ENCODE peak calls at places on chromosome 3, in nine cellular contexts. W, P, M, B, J, U, H, D and G are unnamed samples.

GRCh38 chr3:193677734-193678133 is 84.7 kb downstream of the OPA1 start:
- DNase-seq in H (no peak), U (no peak), M (peak), J (no peak), B (no peak), P (no peak), W (no peak), D (peak), G (no peak)

GRCh38 chr3:193228206-193228605 is 12.8 kb upstream of the PLAAT1 start:
- DNase-seq in B (no peak), W (no peak), M (no peak), D (no peak), J (no peak), H (no peak), U (no peak), P (no peak), G (no peak)

GRCh38 chr3:79367066-79367465 is 400.7 kb downstream of the ROBO1 start:
- DNase-seq in W (no peak), B (peak), U (no peak), H (no peak), P (peak), M (peak), J (no peak), D (peak), G (no peak)

GRCh38 chr3:64445318-64446300 is 220.3 kb upstream of the PRICKLE2 start:
- DNase-seq in P (no peak), D (peak), M (no peak), B (no peak), W (no peak), U (peak), H (no peak), J (no peak), G (peak)

GRCh38 chr3:36993326-36994283 is at the start of gene MLH1:
- DNase-seq in W (peak), J (peak), U (peak), B (peak), M (peak), D (peak), H (peak), P (peak), G (peak)

GRCh38 chr3:184241141-184241446 is 7.7 kb downstream of the ALG3 start:
- DNase-seq in P (no peak), H (no peak), M (no peak), B (no peak), U (no peak), J (no peak), D (no peak), W (no peak), G (no peak)

GRCh38 chr3:177781686-177782161 is 584.4 kb upstream of the TBL1XR1 start:
- DNase-seq in W (no peak), U (peak), M (peak), H (no peak), D (peak), P (peak), J (no peak), B (peak), G (no peak)

GRCh38 chr3:175956964-175957363 is 1097.8 kb downstream of the NAALADL2 start:
- DNase-seq in J (no peak), D (peak), W (no peak), P (no peak), B (no peak), H (no peak), U (no peak), M (no peak), G (no peak)

GRCh38 chr3:152508705-152509104 is 240.0 kb downstream of the MBNL1 start:
- DNase-seq in J (peak), D (no peak), M (peak), P (peak), H (no peak), U (no peak), B (peak), W (no peak), G (no peak)

GRCh38 chr3:10371167-10371566 is 50.3 kb upstream of the SEC13 start:
- DNase-seq in B (peak), H (no peak), W (no peak), J (peak), P (peak), U (no peak), D (peak), M (peak), G (no peak)

GRCh38 chr3:188264231-188265213 is 110.6 kb downstream of the LPP start:
- DNase-seq in W (no peak), P (peak), M (peak), H (no peak), D (peak), B (peak), J (no peak), U (no peak), G (no peak)

GRCh38 chr3:186930143-186930638 is at the start of gene ST6GAL1:
- DNase-seq in H (peak), J (peak), W (peak), D (peak), B (peak), M (peak), P (peak), U (peak), G (peak)

GRCh38 chr3:60772584-60772983 is 478.7 kb downstream of the FHIT start:
- DNase-seq in M (no peak), P (no peak), U (no peak), W (no peak), B (no peak), J (no peak), H (no peak), D (no peak), G (no peak)

GRCh38 chr3:18086078-18086477 is 339.1 kb downstream of the SATB1 start:
- DNase-seq in B (no peak), W (no peak), P (no peak), J (no peak), U (no peak), D (no peak), H (no peak), M (no peak), G (no peak)

GRCh38 chr3:21407743-21408142 is 343.3 kb downstream of the ZNF385D start:
- DNase-seq in U (no peak), D (no peak), B (peak), P (peak), H (no peak), M (no peak), J (no peak), W (no peak), G (no peak)

GRCh38 chr3:140010391-140010790 is 75.4 kb downstream of the CLSTN2 start:
- DNase-seq in P (no peak), W (no peak), D (no peak), M (no peak), J (no peak), H (no peak), U (no peak), B (no peak), G (no peak)

GRCh38 chr3:182323126-182323727 is 470.1 kb upstream of the ATP11B start:
- DNase-seq in J (no peak), H (no peak), U (no peak), W (no peak), D (no peak), P (no peak), B (no peak), M (no peak), G (no peak)

GRCh38 chr3:152197451-152197850 is 71.3 kb upstream of the MBNL1 start:
- DNase-seq in P (peak), J (no peak), H (no peak), B (peak), U (no peak), M (peak), W (no peak), D (peak), G (no peak)

DNA sequence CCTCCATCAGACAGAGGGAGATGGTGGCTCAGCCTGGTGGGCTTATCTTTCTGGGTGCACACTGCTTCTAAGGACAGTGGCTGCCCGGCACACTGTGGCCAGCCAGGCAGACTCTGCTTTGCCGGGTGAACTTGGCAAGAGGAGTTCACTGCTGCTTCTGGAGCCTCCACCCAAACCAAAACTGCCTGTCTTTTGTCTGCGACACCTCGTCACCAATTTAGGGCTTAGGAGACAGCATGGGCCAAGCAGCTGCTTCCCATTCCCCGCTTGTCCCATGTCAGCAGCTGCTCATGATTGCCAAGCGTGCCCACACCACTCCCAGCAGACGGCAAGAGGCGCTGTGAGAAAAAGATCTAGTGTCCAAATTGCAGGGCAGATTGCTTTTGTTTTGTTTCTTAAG is 57.3 kb downstream of the LSM3 start:
- DNase-seq in M (no peak), U (no peak), D (no peak), B (no peak), H (no peak), W (no peak), J (no peak), P (no peak), G (no peak)
- TF ChIP-seq CTCF in M (no peak), U (no peak), D (no peak), B (no peak), H (no peak), W (no peak), J (no peak), P (no peak), G (no peak)

GRCh38 chr3:81375921-81376320 is 385.5 kb downstream of the GBE1 start:
- DNase-seq in D (no peak), W (no peak), J (no peak), P (no peak), M (no peak), H (no peak), B (no peak), U (no peak), G (no peak)
- TF ChIP-seq CTCF in D (no peak), W (no peak), J (no peak), P (no peak), M (no peak), H (no peak), B (no peak), U (no peak), G (no peak)

DNA sequence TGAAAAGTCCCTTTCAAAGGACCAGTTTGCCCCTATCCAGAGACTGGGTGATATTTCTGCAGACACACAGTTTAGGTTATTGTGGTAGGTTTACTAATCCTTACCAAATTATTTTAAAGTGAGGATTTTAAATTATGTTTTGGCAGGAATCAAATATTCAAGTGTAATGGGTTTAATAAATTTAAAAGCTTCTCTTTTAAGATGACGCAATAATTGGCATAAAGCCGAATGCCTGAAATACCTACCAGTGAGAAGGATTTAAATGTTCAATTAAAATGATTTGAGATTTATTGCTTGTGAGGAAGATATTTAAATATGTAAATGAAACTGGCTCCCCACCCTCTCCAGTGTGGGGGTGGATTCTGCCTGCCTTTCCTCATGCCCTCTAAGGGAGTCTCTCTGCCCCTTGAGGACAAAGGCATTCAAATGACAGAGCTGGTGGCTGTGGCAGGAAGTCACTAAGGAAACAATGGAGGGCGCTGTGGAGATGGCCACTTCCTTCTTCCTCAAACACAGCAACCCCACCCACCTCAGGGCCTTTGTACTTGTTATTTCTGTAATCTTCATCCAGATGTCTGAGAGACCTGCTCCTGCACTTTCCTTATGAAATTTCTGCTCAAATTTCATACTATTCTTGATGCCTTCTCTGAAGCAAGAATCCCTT is 131.7 kb downstream of the TNIK start:
- DNase-seq in M (peak), B (peak), D (no peak), U (peak), J (peak), P (peak), W (peak), H (no peak), G (no peak)
- TF ChIP-seq CTCF in M (peak), B (no peak), D (no peak), U (peak), J (no peak), P (no peak), W (peak), H (peak), G (no peak)

DNA sequence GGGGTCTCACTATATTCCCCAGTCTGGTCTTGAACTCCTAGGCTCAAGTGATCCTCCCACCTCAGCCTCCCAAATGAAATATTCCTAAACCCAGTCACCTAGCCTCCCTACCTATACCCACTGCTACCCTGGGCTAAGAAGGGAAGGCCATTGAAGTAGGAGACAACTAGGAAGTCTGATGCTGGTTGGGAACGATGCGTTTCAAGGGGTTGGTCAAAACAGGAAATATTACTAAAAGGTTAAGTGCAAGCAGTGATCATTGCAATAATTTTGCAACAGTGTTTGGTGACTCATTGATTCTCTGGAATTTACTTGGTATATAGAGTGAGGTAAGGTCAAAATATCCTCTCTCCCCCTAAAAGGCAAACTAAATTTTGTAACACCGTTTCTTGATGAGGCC is 4.6 kb upstream of the UQCRC1 start:
- DNase-seq in M (peak), J (peak), B (peak), P (peak), D (peak), W (no peak), H (no peak), U (no peak), G (no peak)
- TF ChIP-seq CTCF in M (no peak), J (no peak), B (no peak), P (no peak), D (no peak), W (no peak), H (no peak), U (no peak), G (no peak)

DNA sequence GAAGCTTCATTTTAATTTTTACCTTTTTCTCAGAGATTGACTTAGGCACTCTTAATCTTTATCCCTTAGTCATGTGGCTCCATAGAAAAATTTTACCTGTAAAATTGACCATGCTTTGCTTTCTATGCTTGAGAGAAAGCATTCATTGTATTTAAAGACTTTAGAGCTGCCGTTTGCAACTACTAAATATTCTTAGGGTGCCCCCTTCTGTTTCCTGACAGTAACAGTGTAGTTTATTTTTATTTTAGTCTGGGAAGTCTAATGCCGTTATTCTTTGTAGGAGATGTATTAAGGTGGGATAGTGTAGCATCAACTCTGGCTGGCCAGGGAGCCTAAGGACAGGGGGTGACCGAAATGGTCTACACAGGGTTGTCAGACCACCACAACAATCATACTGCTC is 84.5 kb upstream of the SYNPR start:
- DNase-seq in P (peak), M (peak), W (no peak), H (no peak), U (no peak), J (peak), B (peak), D (no peak), G (no peak)
- TF ChIP-seq CTCF in P (peak), M (peak), W (no peak), H (no peak), U (peak), J (peak), B (peak), D (peak), G (no peak)

GRCh38 chr3:14645453-14645852 is 6.1 kb upstream of the CCDC174 start:
- DNase-seq in W (no peak), M (no peak), D (no peak), H (no peak), U (no peak), P (no peak), B (no peak), J (no peak), G (no peak)

GRCh38 chr3:14646150-14646573 is 5.4 kb upstream of the CCDC174 start:
- DNase-seq in W (no peak), D (no peak), H (no peak), B (no peak), P (no peak), J (no peak), M (no peak), U (no peak), G (no peak)

GRCh38 chr3:14647976-14648955 is 3.3 kb upstream of the CCDC174 start:
- DNase-seq in H (no peak), M (no peak), U (no peak), W (no peak), P (peak), B (no peak), D (no peak), J (no peak), G (no peak)

GRCh38 chr3:14649466-14649865 is 2.1 kb upstream of the CCDC174 start:
- DNase-seq in M (no peak), H (no peak), B (no peak), D (no peak), P (no peak), J (no peak), W (no peak), U (no peak), G (no peak)

GRCh38 chr3:14646589-14647413 is 4.8 kb upstream of the CCDC174 start:
- DNase-seq in P (no peak), W (no peak), M (no peak), J (no peak), U (no peak), B (no peak), H (no peak), D (no peak), G (no peak)
- TF ChIP-seq CTCF in P (no peak), W (no peak), M (peak), J (no peak), U (peak), B (no peak), H (no peak), D (no peak), G (no peak)

GRCh38 chr3:156964562-156964961 is 138.4 kb downstream of the LEKR1 start:
- DNase-seq in J (peak), P (peak), B (peak), H (no peak), U (no peak), D (peak), W (no peak), M (peak), G (no peak)

GRCh38 chr3:156957715-156958114 is 131.6 kb downstream of the LEKR1 start:
- DNase-seq in H (no peak), J (no peak), U (no peak), P (no peak), M (no peak), W (no peak), D (no peak), B (no peak), G (no peak)

DNA sequence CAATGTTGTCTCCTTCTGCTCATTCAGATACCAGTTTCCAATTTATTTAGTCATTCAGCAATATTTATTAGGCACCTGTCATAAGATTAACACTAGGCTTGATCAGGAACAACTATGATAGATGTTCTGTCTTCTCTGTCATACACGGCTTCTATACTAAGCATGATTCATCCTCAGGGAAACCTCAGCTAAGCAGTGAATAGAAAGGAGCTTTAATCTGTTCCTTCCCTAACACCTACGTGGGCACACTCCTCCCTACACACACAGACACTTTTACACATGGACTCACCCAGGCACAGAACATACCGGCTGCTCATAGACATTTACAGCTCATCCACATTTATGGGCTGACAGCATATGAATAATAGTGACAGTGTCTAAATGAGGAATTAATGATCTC is 136.9 kb downstream of the LEKR1 start:
- DNase-seq in J (no peak), W (no peak), P (no peak), D (no peak), U (no peak), M (no peak), B (no peak), H (no peak), G (no peak)
- TF ChIP-seq CTCF in J (no peak), W (no peak), P (no peak), D (no peak), U (no peak), M (no peak), B (no peak), H (no peak), G (no peak)

DNA sequence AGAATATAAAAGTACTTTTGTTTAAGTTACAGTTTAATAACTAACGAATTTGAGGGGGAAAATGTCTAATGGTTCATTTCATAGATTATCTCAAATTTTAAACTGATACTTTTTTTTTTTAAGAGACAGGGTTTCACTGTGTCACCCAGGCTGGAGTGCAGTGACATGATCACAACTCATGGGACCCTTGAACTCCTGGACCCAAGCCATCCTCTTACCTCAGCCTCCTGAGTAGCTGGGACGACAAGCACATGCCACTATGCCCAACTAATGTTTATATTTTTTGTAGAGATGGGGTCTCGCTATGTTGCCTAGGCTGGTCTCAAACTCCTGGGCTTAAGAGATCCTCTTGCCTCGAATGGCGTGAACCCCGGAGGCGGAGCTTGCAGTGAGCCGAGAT is 16.5 kb downstream of the LRRC58 start:
- DNase-seq in J (no peak), M (no peak), P (no peak), D (no peak), W (no peak), U (no peak), H (no peak), B (no peak), G (no peak)
- TF ChIP-seq CTCF in J (no peak), M (no peak), P (no peak), D (no peak), W (no peak), U (no peak), H (no peak), B (no peak), G (no peak)

DNA sequence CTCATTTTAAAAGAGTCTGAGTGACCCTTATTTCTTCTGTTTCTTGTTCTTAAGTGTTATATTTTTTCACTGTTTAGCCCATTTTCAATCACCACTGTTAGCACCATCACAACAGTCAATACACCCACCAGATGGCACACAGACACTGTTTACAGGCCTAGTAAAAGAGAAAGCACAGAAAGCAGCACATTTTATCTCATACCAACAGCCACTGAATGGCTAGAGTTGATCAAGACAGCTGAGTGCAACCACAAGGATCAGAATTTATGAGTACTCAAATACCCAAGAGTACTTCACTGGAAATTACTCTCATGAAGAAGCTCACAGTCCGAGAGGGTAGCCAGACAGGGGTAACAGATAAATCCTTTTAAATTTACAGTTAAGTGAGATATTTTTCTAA is 127.0 kb downstream of the TFDP2 start:
- DNase-seq in H (no peak), W (no peak), J (no peak), U (no peak), M (peak), B (no peak), D (no peak), P (no peak), G (peak)
- TF ChIP-seq CTCF in H (no peak), W (no peak), J (no peak), U (no peak), M (no peak), B (no peak), D (no peak), P (no peak), G (no peak)

DNA sequence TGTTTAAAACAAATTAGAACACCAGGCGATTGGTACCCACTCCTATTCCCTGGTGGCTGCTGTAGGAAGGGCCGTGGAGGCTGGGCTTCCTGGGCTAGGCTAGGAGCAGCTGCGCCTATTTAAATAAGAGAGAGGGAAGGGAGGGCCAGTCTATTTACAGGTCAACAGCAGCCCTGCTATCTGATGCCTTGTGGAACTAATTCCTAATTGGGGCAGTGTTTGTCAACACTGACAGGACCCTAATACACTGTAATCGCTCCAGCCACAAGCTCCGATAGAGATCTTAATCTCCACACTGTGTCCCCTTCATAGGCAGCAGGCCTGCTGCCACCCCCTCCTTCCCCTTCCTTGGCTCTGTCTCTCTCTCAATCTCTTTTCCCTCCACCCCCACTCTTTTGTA is 116.9 kb upstream of the SOX14 start:
- DNase-seq in D (no peak), P (no peak), B (no peak), H (no peak), U (no peak), W (no peak), J (no peak), M (no peak), G (no peak)
- TF ChIP-seq CTCF in D (no peak), P (no peak), B (no peak), H (no peak), U (no peak), W (no peak), J (no peak), M (no peak), G (no peak)